ENCODE peak calls at places on chromosome 13, in nine cellular contexts. Y is ascending aorta; T is CD8-positive, alpha-beta T cell; Q is PC-3; A is fibroblast of lung; H is neural crest cell; K is cardiac fibroblast; I is endothelial cell; S is progenitor cell of endocrine pancreas. L is an unnamed sample.

GRCh38 chr13:46633416-46633815 is 80.4 kb downstream of the LRCH1 start:
- DNase-seq in Y (no peak), T (no peak), Q (peak; percentile 11), A (peak; percentile 91), H (no peak), K (peak; percentile 66), I (no peak), S (no peak), L (no peak)

GRCh38 chr13:41271456-41272285 is 8.3 kb upstream of the MTRF1 start:
- DNase-seq in Y (no peak), T (peak; percentile 6), Q (no peak), A (no peak), H (no peak), K (no peak), I (no peak), S (no peak), L (no peak)

GRCh38 chr13:80345771-80346510 is 5.0 kb upstream of the SPRY2 start:
- DNase-seq in Y (no peak), T (no peak), Q (no peak), A (no peak), H (no peak), K (no peak), I (no peak), S (no peak), L (no peak)

GRCh38 chr13:87078947-87079795 is 592.0 kb upstream of the SLITRK5 start:
- DNase-seq in Y (no peak), T (no peak), Q (no peak), A (no peak), H (no peak), K (no peak), I (no peak), S (no peak), L (no peak)

GRCh38 chr13:59679239-59679638 is 484.5 kb downstream of the DIAPH3 start:
- DNase-seq in Y (no peak), T (no peak), Q (no peak), A (no peak), H (no peak), K (no peak), I (peak; percentile 21), S (no peak), L (no peak)

GRCh38 chr13:106520205-106521004 is 15.1 kb downstream of the EFNB2 start:
- DNase-seq in Y (no peak), T (no peak), Q (peak; percentile 16), A (no peak), H (no peak), K (peak; percentile 55), I (no peak), S (no peak), L (no peak)

GRCh38 chr13:39274926-39275325 is 236.7 kb downstream of the NHLRC3 start:
- DNase-seq in Y (no peak), T (no peak), Q (no peak), A (no peak), H (no peak), K (no peak), I (no peak), S (no peak), L (no peak)

GRCh38 chr13:44930907-44931676 is 58.2 kb downstream of the NUFIP1 start:
- DNase-seq in Y (no peak), T (no peak), Q (peak; percentile 27), A (peak; percentile 54), H (no peak), K (peak; percentile 48), I (no peak), S (no peak), L (no peak)

GRCh38 chr13:35566340-35566739 is 89.9 kb upstream of the MAB21L1 start:
- DNase-seq in Y (no peak), T (no peak), Q (no peak), A (no peak), H (no peak), K (peak; percentile 3), I (no peak), S (no peak), L (no peak)

GRCh38 chr13:59823495-59823894 is 340.2 kb downstream of the DIAPH3 start:
- DNase-seq in Y (no peak), T (no peak), Q (peak; percentile 52), A (peak; percentile 83), H (no peak), K (peak; percentile 32), I (no peak), S (no peak), L (no peak)

GRCh38 chr13:41995946-41996345 is 35.0 kb upstream of the VWA8 start:
- DNase-seq in Y (no peak), T (no peak), Q (peak; percentile 6), A (peak; percentile 90), H (no peak), K (peak; percentile 47), I (no peak), S (no peak), L (no peak)

GRCh38 chr13:61709258-61709657 is 293.6 kb upstream of the PCDH20 start:
- DNase-seq in Y (no peak), T (no peak), Q (no peak), A (no peak), H (no peak), K (no peak), I (no peak), S (no peak), L (no peak)

GRCh38 chr13:26377038-26377437 is 123.1 kb downstream of the CDK8 start:
- DNase-seq in Y (no peak), T (peak; percentile 4), Q (peak; percentile 44), A (peak; percentile 1), H (peak; percentile 22), K (peak; percentile 8), I (peak; percentile 62), S (no peak), L (no peak)

GRCh38 chr13:46062190-46062589 is 9.6 kb upstream of the ZC3H13 start:
- DNase-seq in Y (no peak), T (no peak), Q (peak; percentile 71), A (peak; percentile 20), H (no peak), K (peak; percentile 24), I (no peak), S (no peak), L (no peak)

DNA sequence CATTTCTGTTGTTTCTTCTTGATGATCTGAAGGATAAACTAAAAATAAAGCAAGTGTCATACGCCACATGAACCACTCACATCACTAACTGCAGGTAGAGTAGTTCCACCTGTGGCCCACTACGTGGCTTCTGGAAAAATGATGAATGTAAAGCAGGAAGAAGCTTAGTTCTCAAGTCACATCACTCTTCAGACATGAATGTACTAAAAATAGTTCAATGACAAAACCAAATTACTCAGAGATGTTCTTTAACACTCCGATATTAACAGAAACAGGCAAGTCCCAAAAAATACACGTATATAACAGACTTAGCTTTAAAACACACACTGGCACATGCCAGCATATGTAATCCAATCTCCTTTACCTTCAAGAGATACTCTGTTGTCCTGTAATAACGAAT is 21.6 kb downstream of the RAB20 start:
- DNase-seq in Y (no peak), T (no peak), Q (no peak), A (no peak), H (no peak), K (no peak), I (no peak), S (no peak), L (no peak)
- TF ChIP-seq CTCF in Y (no peak), T (no peak), Q (no peak), A (no peak), H (no peak), K (no peak), I (no peak), S (no peak), L (no peak)

DNA sequence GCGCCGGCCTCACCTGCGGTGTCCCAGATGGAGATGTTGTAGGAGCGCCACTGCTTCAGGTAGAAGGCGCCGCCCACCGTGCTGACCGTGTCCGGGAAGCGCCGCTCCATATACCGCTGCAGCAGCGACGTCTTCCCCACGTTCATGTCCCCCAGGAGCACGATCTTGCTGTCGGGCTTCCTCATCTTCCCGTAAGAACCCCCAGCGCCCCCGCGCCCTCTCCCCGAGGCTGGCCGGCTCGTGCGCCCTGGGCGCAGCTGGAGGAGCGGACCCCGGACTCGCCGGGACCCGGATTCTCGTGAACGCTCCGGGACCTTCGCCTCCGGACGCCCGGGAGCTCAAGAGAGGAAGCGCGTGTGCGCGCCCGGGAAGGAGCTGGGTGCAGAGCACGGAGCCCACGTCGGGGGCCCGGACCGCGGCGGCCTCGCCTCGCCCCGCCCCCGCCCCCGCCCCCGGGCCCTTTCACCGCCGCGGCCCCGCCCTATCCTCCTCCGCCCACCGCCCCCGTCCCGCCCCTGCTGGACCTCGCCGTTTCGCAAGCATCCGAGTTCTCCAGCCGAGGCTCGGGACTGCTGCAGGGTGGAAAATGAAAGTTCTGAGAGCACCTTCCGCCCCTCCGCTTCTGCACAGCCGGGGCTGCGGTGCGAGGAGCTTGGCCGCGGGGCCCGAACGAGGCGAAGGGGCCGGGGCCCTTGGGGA is at the start of gene RAB20:
- DNase-seq in Y (peak; percentile 48), T (peak; percentile 56), Q (peak; percentile 72), A (peak; percentile 75), H (peak; percentile 55), K (peak; percentile 92), I (peak; percentile 73), S (peak; percentile 57), L (peak; percentile 90)
- TF ChIP-seq CTCF in Y (no peak), T (no peak), Q (no peak), A (no peak), H (no peak), K (no peak), I (no peak), S (no peak), L (no peak)

DNA sequence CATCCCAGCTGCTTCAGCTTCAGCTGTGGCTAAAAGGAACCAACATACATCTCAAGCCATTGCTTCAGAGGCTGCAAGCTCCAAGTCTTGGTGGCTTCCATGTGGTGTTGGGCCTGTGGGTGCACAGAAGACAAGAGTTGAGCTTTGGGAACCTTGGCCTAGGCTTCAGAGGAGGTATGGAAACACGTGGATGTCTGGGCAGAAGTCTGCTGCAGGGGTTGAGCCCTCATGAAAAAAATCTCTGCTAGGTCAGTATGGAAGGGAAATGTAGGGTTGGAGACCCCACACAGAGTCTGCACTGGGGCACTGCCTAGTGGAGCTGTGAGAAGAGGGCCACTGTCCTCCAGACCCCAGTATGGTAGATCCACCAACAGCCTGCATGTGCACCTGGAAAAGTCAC is 279.3 kb downstream of the MZT1 start:
- DNase-seq in Y (no peak), T (no peak), Q (no peak), A (no peak), H (no peak), K (no peak), I (no peak), S (no peak), L (no peak)
- TF ChIP-seq CTCF in Y (no peak), T (no peak), Q (no peak), A (no peak), H (no peak), K (no peak), I (no peak), S (no peak), L (no peak)

GRCh38 chr13:68810660-68811059 is 1297.0 kb upstream of the ATXN8OS start:
- DNase-seq in Y (no peak), T (no peak), Q (peak; percentile 6), A (no peak), H (no peak), K (no peak), I (no peak), S (no peak), L (no peak)
- TF ChIP-seq CTCF in Y (no peak), T (no peak), Q (peak; percentile 48), A (no peak), H (peak; percentile 34), K (no peak), I (no peak), S (peak; percentile 39), L (peak; percentile 37)